ENCODE peak calls at places on chromosomes 4 and X, in seven cellular contexts. I is suprapubic skin, R is left kidney, Z is WERI-Rb-1, H is heart left ventricle, B is right cardiac atrium, C is substantia nigra. K is an unnamed sample.
A peak's percentile ranks its signal among the peaks of the same experiment; 100 is the strongest.

GRCh38 chrX:42804524-42804923 is 26.6 kb upstream of the PPP1R2C start:
- DNase-seq in I (no peak), R (peak; percentile 7), Z (no peak), H (no peak), B (no peak), C (no peak), K (no peak)

GRCh38 chr4:173189117-173189693 is 20.6 kb downstream of the GALNT7 start:
- DNase-seq in I (no peak), R (no peak), Z (no peak), H (no peak), B (no peak), C (no peak), K (peak; percentile 79)

GRCh38 chr4:103718993-103719319 is 829 bp downstream of the TACR3 start:
- DNase-seq in I (no peak), R (peak; percentile 88), Z (no peak), H (no peak), B (no peak), C (no peak), K (no peak)

GRCh38 chr4:151599876-151600275 is 160.9 kb downstream of the GATB start:
- DNase-seq in I (no peak), R (no peak), Z (no peak), H (no peak), B (no peak), C (no peak), K (peak; percentile 42)

GRCh38 chr4:152220201-152220666 is 315.7 kb downstream of the FBXW7 start:
- DNase-seq in I (no peak), R (no peak), Z (no peak), H (no peak), B (no peak), C (no peak), K (no peak)

GRCh38 chrX:68416592-68416991 is 16.7 kb downstream of the OPHN1 start:
- DNase-seq in I (no peak), R (no peak), Z (no peak), H (no peak), B (no peak), C (no peak), K (peak; percentile 55)

GRCh38 chrX:40380649-40381488 is 199.9 kb upstream of the ATP6AP2 start:
- DNase-seq in I (no peak), R (peak; percentile 26), Z (peak; percentile 43), H (peak; percentile 34), B (no peak), C (no peak), K (no peak)

GRCh38 chr4:183834252-183834651 is 70.9 kb upstream of the STOX2 start:
- DNase-seq in I (no peak), R (no peak), Z (no peak), H (no peak), B (no peak), C (no peak), K (no peak)

GRCh38 chrX:73863852-73864251 is 300.9 kb downstream of the CHIC1 start:
- DNase-seq in I (no peak), R (no peak), Z (no peak), H (no peak), B (no peak), C (no peak), K (no peak)

GRCh38 chrX:53088136-53088974 is 5.6 kb upstream of the KANTR start:
- DNase-seq in I (peak; percentile 88), R (peak; percentile 95), Z (peak; percentile 84), H (peak; percentile 86), B (peak; percentile 89), C (peak; percentile 50), K (peak; percentile 68)

GRCh38 chr4:99390060-99390459 is 37.5 kb upstream of the ADH1C start:
- DNase-seq in I (no peak), R (no peak), Z (no peak), H (no peak), B (no peak), C (no peak), K (peak; percentile 88)

GRCh38 chr4:58274553-58274952 is 1164.4 kb upstream of the IGFBP7 start:
- DNase-seq in I (no peak), R (no peak), Z (no peak), H (no peak), B (peak; percentile 5), C (no peak), K (no peak)

GRCh38 chrX:15750611-15751159 is 12.6 kb downstream of the CA5B start:
- DNase-seq in I (no peak), R (no peak), Z (no peak), H (no peak), B (no peak), C (no peak), K (peak; percentile 37)

GRCh38 chr4:126794363-126794762 is 838.4 kb upstream of the INTU start:
- DNase-seq in I (no peak), R (no peak), Z (no peak), H (no peak), B (no peak), C (no peak), K (no peak)

GRCh38 chr4:39932776-39933402 is 44.8 kb downstream of the PDS5A start:
- DNase-seq in I (no peak), R (no peak), Z (no peak), H (no peak), B (no peak), C (no peak), K (no peak)

GRCh38 chr4:61468091-61468720 is 268.1 kb downstream of the ADGRL3 start:
- DNase-seq in I (no peak), R (no peak), Z (no peak), H (no peak), B (no peak), C (no peak), K (no peak)

GRCh38 chr4:138112389-138112788 is 129.8 kb downstream of the SLC7A11 start:
- DNase-seq in I (no peak), R (no peak), Z (no peak), H (no peak), B (no peak), C (no peak), K (no peak)

GRCh38 chr4:162509333-162509732 is 345.5 kb upstream of the FSTL5 start:
- DNase-seq in I (no peak), R (no peak), Z (no peak), H (no peak), B (no peak), C (no peak), K (no peak)

GRCh38 chr4:53185853-53186590 is 179.8 kb downstream of the SCFD2 start:
- DNase-seq in I (no peak), R (no peak), Z (no peak), H (no peak), B (no peak), C (no peak), K (peak; percentile 46)

GRCh38 chr4:94595880-94596483 is 144.2 kb downstream of the PDLIM5 start:
- DNase-seq in I (no peak), R (peak; percentile 62), Z (no peak), H (no peak), B (no peak), C (no peak), K (peak; percentile 54)

GRCh38 chr4:66872696-66873095 is 672.6 kb downstream of the CENPC start:
- DNase-seq in I (no peak), R (peak; percentile 1), Z (no peak), H (no peak), B (no peak), C (no peak), K (no peak)

GRCh38 chr4:189279188-189279587 is 661.5 kb upstream of the FRG1 start:
- DNase-seq in I (no peak), R (no peak), Z (no peak), H (no peak), B (no peak), C (no peak), K (no peak)

K was measured in fibroblast of gingiva.